ENCODE peak calls at places on chromosomes 5 and 9, in eight cellular contexts. One of them, this sample, is unnamed.

GRCh38 chr5:143014017-143014651 is 244.0 kb downstream of the ARHGAP26 start:
- DNase-seq in bronchial epithelial cell: no peak
- DNase-seq in adipocyte: no peak
- DNase-seq in K562: peak
- DNase-seq in lower leg skin: no peak
- DNase-seq in stomach: peak
- DNase-seq in A673: peak
- DNase-seq in neural progenitor cell: peak
- DNase-seq in this sample: peak

GRCh38 chr5:122895141-122895540 is 49.7 kb downstream of the SNX24 start:
- DNase-seq in bronchial epithelial cell: no peak
- DNase-seq in adipocyte: no peak
- DNase-seq in K562: no peak
- DNase-seq in lower leg skin: no peak
- DNase-seq in stomach: no peak
- DNase-seq in A673: no peak
- DNase-seq in neural progenitor cell: no peak
- DNase-seq in this sample: no peak

GRCh38 chr5:135398160-135398854 is 724 bp downstream of the MACROH2A1 start:
- DNase-seq in bronchial epithelial cell: peak
- DNase-seq in adipocyte: peak
- DNase-seq in K562: peak
- DNase-seq in lower leg skin: peak
- DNase-seq in stomach: peak
- DNase-seq in A673: peak
- DNase-seq in neural progenitor cell: peak
- DNase-seq in this sample: peak

GRCh38 chr5:96402500-96402899 is 30.5 kb downstream of the PCSK1 start:
- DNase-seq in bronchial epithelial cell: peak
- DNase-seq in adipocyte: no peak
- DNase-seq in K562: no peak
- DNase-seq in lower leg skin: no peak
- DNase-seq in stomach: no peak
- DNase-seq in A673: no peak
- DNase-seq in neural progenitor cell: no peak
- DNase-seq in this sample: peak

GRCh38 chr9:114864471-114864870 is 58.6 kb upstream of the TNFSF15 start:
- DNase-seq in bronchial epithelial cell: no peak
- DNase-seq in adipocyte: no peak
- DNase-seq in K562: no peak
- DNase-seq in lower leg skin: no peak
- DNase-seq in stomach: no peak
- DNase-seq in A673: no peak
- DNase-seq in neural progenitor cell: no peak
- DNase-seq in this sample: no peak

GRCh38 chr9:92767078-92768054 is 2.7 kb upstream of the BICD2 start:
- DNase-seq in bronchial epithelial cell: no peak
- DNase-seq in adipocyte: no peak
- DNase-seq in K562: no peak
- DNase-seq in lower leg skin: peak
- DNase-seq in stomach: no peak
- DNase-seq in A673: no peak
- DNase-seq in neural progenitor cell: no peak
- DNase-seq in this sample: peak

GRCh38 chr9:122218070-122218884 is 10.5 kb downstream of the LHX6 start:
- DNase-seq in bronchial epithelial cell: peak
- DNase-seq in adipocyte: no peak
- DNase-seq in K562: no peak
- DNase-seq in lower leg skin: peak
- DNase-seq in stomach: no peak
- DNase-seq in A673: no peak
- DNase-seq in neural progenitor cell: no peak
- DNase-seq in this sample: peak

GRCh38 chr5:128271859-128272446 is 188.4 kb downstream of the SLC12A2 start:
- DNase-seq in bronchial epithelial cell: peak
- DNase-seq in adipocyte: peak
- DNase-seq in K562: peak
- DNase-seq in lower leg skin: no peak
- DNase-seq in stomach: no peak
- DNase-seq in A673: no peak
- DNase-seq in neural progenitor cell: no peak
- DNase-seq in this sample: peak

GRCh38 chr5:45779874-45780671 is 83.9 kb upstream of the HCN1 start:
- DNase-seq in bronchial epithelial cell: no peak
- DNase-seq in adipocyte: no peak
- DNase-seq in K562: no peak
- DNase-seq in lower leg skin: no peak
- DNase-seq in stomach: no peak
- DNase-seq in A673: no peak
- DNase-seq in neural progenitor cell: no peak
- DNase-seq in this sample: no peak

GRCh38 chr5:61673007-61673735 is 341.1 kb downstream of the ZSWIM6 start:
- DNase-seq in bronchial epithelial cell: peak
- DNase-seq in adipocyte: peak
- DNase-seq in K562: no peak
- DNase-seq in lower leg skin: no peak
- DNase-seq in stomach: peak
- DNase-seq in A673: no peak
- DNase-seq in neural progenitor cell: peak
- DNase-seq in this sample: peak

GRCh38 chr9:80072406-80072805 is 500.6 kb downstream of the TLE4 start:
- DNase-seq in bronchial epithelial cell: no peak
- DNase-seq in adipocyte: no peak
- DNase-seq in K562: no peak
- DNase-seq in lower leg skin: no peak
- DNase-seq in stomach: no peak
- DNase-seq in A673: no peak
- DNase-seq in neural progenitor cell: no peak
- DNase-seq in this sample: no peak

GRCh38 chr9:20593131-20593530 is 29.2 kb downstream of the MLLT3 start:
- DNase-seq in bronchial epithelial cell: no peak
- DNase-seq in adipocyte: no peak
- DNase-seq in K562: no peak
- DNase-seq in lower leg skin: no peak
- DNase-seq in stomach: no peak
- DNase-seq in A673: no peak
- DNase-seq in neural progenitor cell: no peak
- DNase-seq in this sample: no peak

GRCh38 chr5:38456657-38457056 is 99.8 kb downstream of the LIFR start:
- DNase-seq in bronchial epithelial cell: peak
- DNase-seq in adipocyte: peak
- DNase-seq in K562: no peak
- DNase-seq in lower leg skin: no peak
- DNase-seq in stomach: no peak
- DNase-seq in A673: no peak
- DNase-seq in neural progenitor cell: no peak
- DNase-seq in this sample: peak

GRCh38 chr9:134066923-134067851 is 639 bp downstream of the BRD3 start:
- DNase-seq in bronchial epithelial cell: no peak
- DNase-seq in adipocyte: peak
- DNase-seq in K562: peak
- DNase-seq in lower leg skin: peak
- DNase-seq in stomach: peak
- DNase-seq in A673: peak
- DNase-seq in neural progenitor cell: peak
- DNase-seq in this sample: peak

GRCh38 chr9:97041898-97042297 is 3.0 kb upstream of the CTSV start:
- DNase-seq in bronchial epithelial cell: peak
- DNase-seq in adipocyte: no peak
- DNase-seq in K562: no peak
- DNase-seq in lower leg skin: no peak
- DNase-seq in stomach: no peak
- DNase-seq in A673: no peak
- DNase-seq in neural progenitor cell: no peak
- DNase-seq in this sample: no peak

GRCh38 chr5:57482671-57483106 is at the start of gene ACTBL2:
- DNase-seq in bronchial epithelial cell: peak
- DNase-seq in adipocyte: no peak
- DNase-seq in K562: no peak
- DNase-seq in lower leg skin: no peak
- DNase-seq in stomach: no peak
- DNase-seq in A673: no peak
- DNase-seq in neural progenitor cell: no peak
- DNase-seq in this sample: peak

GRCh38 chr9:112546149-112547012 is 59.8 kb downstream of the KIAA1958 start:
- DNase-seq in bronchial epithelial cell: peak
- DNase-seq in adipocyte: no peak
- DNase-seq in K562: peak
- DNase-seq in lower leg skin: no peak
- DNase-seq in stomach: no peak
- DNase-seq in A673: peak
- DNase-seq in neural progenitor cell: no peak
- DNase-seq in this sample: peak
- H3K4me3 ChIP-seq in bronchial epithelial cell: no peak
- H3K4me3 ChIP-seq in adipocyte: no peak
- H3K4me3 ChIP-seq in K562: no peak
- H3K4me3 ChIP-seq in lower leg skin: no peak
- H3K4me3 ChIP-seq in stomach: no peak
- H3K4me3 ChIP-seq in A673: no peak
- H3K4me3 ChIP-seq in neural progenitor cell: no peak
- H3K4me3 ChIP-seq in this sample: no peak

GRCh38 chr5:164341056-164341619 is 835.7 kb downstream of the MAT2B start:
- DNase-seq in bronchial epithelial cell: no peak
- DNase-seq in adipocyte: no peak
- DNase-seq in K562: no peak
- DNase-seq in lower leg skin: no peak
- DNase-seq in stomach: no peak
- DNase-seq in A673: no peak
- DNase-seq in neural progenitor cell: peak
- DNase-seq in this sample: no peak

GRCh38 chr5:164332349-164333196 is 827.2 kb downstream of the MAT2B start:
- DNase-seq in bronchial epithelial cell: no peak
- DNase-seq in adipocyte: no peak
- DNase-seq in K562: no peak
- DNase-seq in lower leg skin: no peak
- DNase-seq in stomach: no peak
- DNase-seq in A673: no peak
- DNase-seq in neural progenitor cell: no peak
- DNase-seq in this sample: no peak

GRCh38 chr5:164336906-164337305 is 831.5 kb downstream of the MAT2B start:
- DNase-seq in bronchial epithelial cell: peak
- DNase-seq in adipocyte: peak
- DNase-seq in K562: no peak
- DNase-seq in lower leg skin: no peak
- DNase-seq in stomach: no peak
- DNase-seq in A673: no peak
- DNase-seq in neural progenitor cell: no peak
- DNase-seq in this sample: peak

GRCh38 chr5:164335837-164336236 is 830.4 kb downstream of the MAT2B start:
- DNase-seq in bronchial epithelial cell: peak
- DNase-seq in adipocyte: peak
- DNase-seq in K562: peak
- DNase-seq in lower leg skin: no peak
- DNase-seq in stomach: no peak
- DNase-seq in A673: peak
- DNase-seq in neural progenitor cell: no peak
- DNase-seq in this sample: peak

GRCh38 chr5:164336276-164336675 is 830.9 kb downstream of the MAT2B start:
- DNase-seq in bronchial epithelial cell: no peak
- DNase-seq in adipocyte: no peak
- DNase-seq in K562: no peak
- DNase-seq in lower leg skin: no peak
- DNase-seq in stomach: no peak
- DNase-seq in A673: no peak
- DNase-seq in neural progenitor cell: no peak
- DNase-seq in this sample: no peak
- H3K4me3 ChIP-seq in bronchial epithelial cell: no peak
- H3K4me3 ChIP-seq in adipocyte: peak
- H3K4me3 ChIP-seq in K562: no peak
- H3K4me3 ChIP-seq in lower leg skin: no peak
- H3K4me3 ChIP-seq in stomach: no peak
- H3K4me3 ChIP-seq in A673: no peak
- H3K4me3 ChIP-seq in neural progenitor cell: no peak
- H3K4me3 ChIP-seq in this sample: no peak

GRCh38 chr9:16864741-16865434 is 5.6 kb downstream of the BNC2 start:
- DNase-seq in bronchial epithelial cell: no peak
- DNase-seq in adipocyte: peak
- DNase-seq in K562: no peak
- DNase-seq in lower leg skin: no peak
- DNase-seq in stomach: no peak
- DNase-seq in A673: no peak
- DNase-seq in neural progenitor cell: no peak
- DNase-seq in this sample: peak
- H3K4me3 ChIP-seq in bronchial epithelial cell: no peak
- H3K4me3 ChIP-seq in adipocyte: peak
- H3K4me3 ChIP-seq in K562: no peak
- H3K4me3 ChIP-seq in lower leg skin: no peak
- H3K4me3 ChIP-seq in stomach: no peak
- H3K4me3 ChIP-seq in A673: no peak
- H3K4me3 ChIP-seq in neural progenitor cell: no peak
- H3K4me3 ChIP-seq in this sample: peak

GRCh38 chr9:133003671-133004090 is 25.2 kb downstream of the GFI1B start:
- DNase-seq in bronchial epithelial cell: no peak
- DNase-seq in adipocyte: peak
- DNase-seq in K562: no peak
- DNase-seq in lower leg skin: no peak
- DNase-seq in stomach: no peak
- DNase-seq in A673: no peak
- DNase-seq in neural progenitor cell: peak
- DNase-seq in this sample: no peak
- H3K4me3 ChIP-seq in bronchial epithelial cell: no peak
- H3K4me3 ChIP-seq in adipocyte: no peak
- H3K4me3 ChIP-seq in K562: peak
- H3K4me3 ChIP-seq in lower leg skin: no peak
- H3K4me3 ChIP-seq in stomach: no peak
- H3K4me3 ChIP-seq in A673: no peak
- H3K4me3 ChIP-seq in neural progenitor cell: no peak
- H3K4me3 ChIP-seq in this sample: no peak

GRCh38 chr5:176366575-176366894 is 1.2 kb downstream of the ARL10 start:
- DNase-seq in bronchial epithelial cell: no peak
- DNase-seq in adipocyte: no peak
- DNase-seq in K562: no peak
- DNase-seq in lower leg skin: no peak
- DNase-seq in stomach: no peak
- DNase-seq in A673: no peak
- DNase-seq in neural progenitor cell: no peak
- DNase-seq in this sample: no peak
- H3K4me3 ChIP-seq in bronchial epithelial cell: peak
- H3K4me3 ChIP-seq in adipocyte: peak
- H3K4me3 ChIP-seq in K562: no peak
- H3K4me3 ChIP-seq in lower leg skin: no peak
- H3K4me3 ChIP-seq in stomach: peak
- H3K4me3 ChIP-seq in A673: peak
- H3K4me3 ChIP-seq in neural progenitor cell: peak
- H3K4me3 ChIP-seq in this sample: peak

This sample was measured in GM23248.